ENCODE peak calls at places on chromosomes 5 and 9, in nine cellular contexts. I is left ventricle myocardium inferior, Y is left lung, D is AG09309, J is HCT116, A is transverse colon, S is AG04450, Q is GM12865, K is mammary epithelial cell. O is an unnamed sample.

GRCh38 chr9:129558063-129558550 is 62.8 kb downstream of the C9orf50 start:
- DNase-seq in K (no peak), I (no peak), S (no peak), Q (no peak), D (no peak), A (no peak), Y (no peak), J (no peak), O (no peak)

GRCh38 chr9:108478431-108478837 is 377.4 kb downstream of the ACTL7B start:
- DNase-seq in J (no peak), D (peak), I (no peak), A (peak), Q (peak), Y (peak), K (peak), S (peak), O (peak)

GRCh38 chr9:127915325-127915752 is 1.5 kb downstream of the ST6GALNAC4 start:
- DNase-seq in A (peak), J (no peak), Y (no peak), K (no peak), D (no peak), S (no peak), I (no peak), Q (peak), O (no peak)

GRCh38 chr5:139117342-139117884 is 80.8 kb downstream of the SIL1 start:
- DNase-seq in A (no peak), J (no peak), Y (no peak), S (no peak), I (no peak), K (no peak), D (no peak), Q (no peak), O (no peak)

GRCh38 chr9:127278372-127278771 is 13.8 kb downstream of the GARNL3 start:
- DNase-seq in A (no peak), S (no peak), K (peak), Y (no peak), I (no peak), D (no peak), J (no peak), Q (no peak), O (no peak)

GRCh38 chr9:137913771-137914767 is 36.5 kb downstream of the CACNA1B start:
- DNase-seq in K (no peak), J (no peak), Q (no peak), A (no peak), S (no peak), I (no peak), D (no peak), Y (no peak), O (no peak)

GRCh38 chr9:91898451-91899433 is 51.3 kb downstream of the ROR2 start:
- DNase-seq in A (peak), I (no peak), Y (no peak), J (no peak), D (no peak), S (no peak), K (no peak), Q (no peak), O (no peak)

GRCh38 chr5:154985126-154985525 is 28.4 kb upstream of the KIF4B start:
- DNase-seq in I (no peak), Y (no peak), J (no peak), S (no peak), Q (no peak), A (no peak), K (no peak), D (no peak), O (no peak)

GRCh38 chr5:42994285-42995151 is 45.6 kb downstream of the ANXA2R start:
- DNase-seq in A (peak), I (peak), S (peak), Q (peak), J (peak), K (peak), D (peak), Y (peak), O (no peak)

GRCh38 chr5:129137637-129138036 is 43.1 kb downstream of the ISOC1 start:
- DNase-seq in K (no peak), I (no peak), Q (no peak), J (no peak), A (no peak), S (no peak), D (no peak), Y (no peak), O (no peak)

GRCh38 chr5:180830253-180831138 is 27.9 kb upstream of the MGAT1 start:
- DNase-seq in K (peak), S (no peak), J (no peak), A (peak), D (no peak), I (peak), Y (peak), Q (peak), O (no peak)

GRCh38 chr5:121313886-121314285 is 537.8 kb upstream of the FTMT start:
- DNase-seq in K (no peak), A (no peak), I (no peak), J (no peak), D (no peak), S (no peak), Y (no peak), Q (no peak), O (no peak)

GRCh38 chr5:110413856-110414255 is 312.6 kb downstream of the TMEM232 start:
- DNase-seq in D (no peak), Y (no peak), K (no peak), A (no peak), S (no peak), I (no peak), J (no peak), Q (no peak), O (peak)

GRCh38 chr5:172148381-172148780 is 39.6 kb downstream of the STK10 start:
- DNase-seq in D (no peak), S (no peak), I (no peak), A (no peak), J (no peak), Q (no peak), K (no peak), Y (no peak), O (no peak)

GRCh38 chr5:181163487-181164075 is 16.2 kb downstream of the OR2V2 start:
- DNase-seq in J (no peak), K (no peak), S (no peak), Q (peak), Y (no peak), I (no peak), D (no peak), A (no peak), O (no peak)

GRCh38 chr5:157748740-157749461 is 5.4 kb downstream of the LSM11 start:
- DNase-seq in I (no peak), S (peak), A (no peak), J (no peak), Q (no peak), D (peak), Y (no peak), K (peak), O (peak)

GRCh38 chr5:137206030-137206715 is 293.0 kb downstream of the SPOCK1 start:
- DNase-seq in K (peak), Y (peak), S (no peak), Q (no peak), D (peak), J (no peak), I (no peak), A (no peak), O (no peak)
- TF ChIP-seq CTCF in K (no peak), Y (no peak), S (no peak), Q (no peak), D (peak), J (no peak), I (no peak), A (no peak), O (no peak)

DNA sequence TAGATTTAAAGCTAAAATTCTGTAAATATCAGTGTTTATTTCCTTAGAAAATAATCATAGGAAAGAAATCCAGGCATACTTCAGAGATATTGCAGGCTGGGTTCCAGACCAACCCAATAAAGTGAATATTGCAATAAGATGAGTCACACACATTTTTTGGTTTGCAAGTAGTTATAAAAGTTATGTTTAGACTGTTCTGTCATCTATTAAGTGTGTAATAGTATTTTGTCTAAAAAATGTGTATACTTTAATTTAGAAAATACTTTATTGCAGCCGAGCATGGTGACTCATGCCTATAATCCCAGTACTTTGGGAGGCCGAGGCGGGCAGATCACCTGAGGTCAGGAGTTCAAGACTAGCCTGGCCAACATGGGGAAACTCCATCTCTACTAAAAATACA is 6.9 kb upstream of the RIC1 start:
- DNase-seq in D (peak), J (no peak), Q (no peak), I (no peak), A (no peak), Y (no peak), K (peak), S (peak), O (peak)
- H3K4me3 ChIP-seq in D (no peak), J (no peak), Q (no peak), I (no peak), A (no peak), Y (no peak), K (no peak), S (no peak), O (no peak)

DNA sequence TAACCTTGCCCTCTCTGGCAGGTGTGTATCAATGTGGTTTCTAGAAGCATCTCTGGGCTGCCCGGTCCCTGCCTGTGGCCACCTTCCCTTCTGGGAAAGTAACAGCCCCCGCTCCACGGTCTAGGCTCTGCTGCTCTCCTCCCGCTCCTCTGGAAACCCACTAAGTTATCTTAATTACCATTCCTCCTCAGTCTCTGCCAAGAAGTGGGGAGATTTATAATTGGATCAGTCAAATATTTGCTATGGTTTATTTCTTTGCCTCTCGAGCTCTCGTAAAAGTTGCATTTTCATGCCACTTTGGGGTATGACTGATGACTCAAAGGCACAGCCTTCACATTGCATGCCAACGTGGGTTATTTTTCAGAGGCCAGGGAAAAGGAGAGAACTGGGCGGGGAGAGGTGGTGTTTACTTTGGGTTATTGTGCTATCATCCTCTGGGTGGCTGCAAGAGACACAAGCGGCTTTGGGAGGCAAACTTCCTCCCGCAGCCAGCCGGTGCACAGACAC is 205.3 kb upstream of the WWC1 start:
- DNase-seq in Y (no peak), A (peak), D (peak), Q (no peak), J (no peak), I (no peak), S (no peak), K (peak), O (peak)
- TF ChIP-seq CTCF in Y (no peak), A (peak), D (no peak), Q (no peak), J (no peak), I (no peak), S (no peak), K (no peak), O (peak)

DNA sequence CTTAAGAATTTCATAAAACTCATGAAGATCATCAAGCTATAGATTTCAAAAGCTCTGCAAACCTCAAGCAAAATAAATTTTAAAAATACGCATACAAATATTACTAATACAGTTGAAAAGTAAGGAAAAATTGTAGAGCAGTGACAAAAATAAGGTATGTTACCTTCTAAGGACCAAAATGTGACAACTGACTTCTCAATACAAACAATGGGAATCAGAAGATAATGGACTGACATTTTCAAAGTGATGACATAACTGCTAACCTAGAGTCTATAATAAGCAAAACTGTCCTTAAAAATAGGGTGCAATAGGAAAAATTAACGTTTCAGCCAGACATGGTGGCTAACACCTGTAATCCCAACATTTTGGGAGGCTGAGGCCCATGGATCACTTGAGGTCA is 27.1 kb downstream of the RMI1 start:
- DNase-seq in Q (no peak), A (no peak), Y (no peak), I (no peak), S (no peak), D (no peak), K (no peak), J (no peak), O (no peak)
- H3K4me3 ChIP-seq in Q (no peak), A (no peak), Y (no peak), I (no peak), S (no peak), D (no peak), K (no peak), J (no peak), O (no peak)

GRCh38 chr9:96069821-96070220 is 194.3 kb downstream of the ERCC6L2 start:
- DNase-seq in D (no peak), Q (no peak), A (no peak), J (no peak), S (no peak), K (no peak), I (no peak), Y (no peak), O (no peak)

GRCh38 chr9:96072930-96073329 is 197.4 kb downstream of the ERCC6L2 start:
- DNase-seq in I (no peak), A (no peak), Y (no peak), K (no peak), D (no peak), Q (no peak), J (no peak), S (no peak), O (no peak)

GRCh38 chr9:96073531-96074284 is 198.2 kb downstream of the ERCC6L2 start:
- DNase-seq in D (no peak), Y (no peak), J (no peak), A (no peak), S (no peak), I (no peak), Q (no peak), K (no peak), O (no peak)

GRCh38 chr9:96068511-96068910 is 193.0 kb downstream of the ERCC6L2 start:
- DNase-seq in I (no peak), K (no peak), Q (no peak), S (no peak), J (no peak), A (no peak), Y (no peak), D (no peak), O (no peak)

DNA sequence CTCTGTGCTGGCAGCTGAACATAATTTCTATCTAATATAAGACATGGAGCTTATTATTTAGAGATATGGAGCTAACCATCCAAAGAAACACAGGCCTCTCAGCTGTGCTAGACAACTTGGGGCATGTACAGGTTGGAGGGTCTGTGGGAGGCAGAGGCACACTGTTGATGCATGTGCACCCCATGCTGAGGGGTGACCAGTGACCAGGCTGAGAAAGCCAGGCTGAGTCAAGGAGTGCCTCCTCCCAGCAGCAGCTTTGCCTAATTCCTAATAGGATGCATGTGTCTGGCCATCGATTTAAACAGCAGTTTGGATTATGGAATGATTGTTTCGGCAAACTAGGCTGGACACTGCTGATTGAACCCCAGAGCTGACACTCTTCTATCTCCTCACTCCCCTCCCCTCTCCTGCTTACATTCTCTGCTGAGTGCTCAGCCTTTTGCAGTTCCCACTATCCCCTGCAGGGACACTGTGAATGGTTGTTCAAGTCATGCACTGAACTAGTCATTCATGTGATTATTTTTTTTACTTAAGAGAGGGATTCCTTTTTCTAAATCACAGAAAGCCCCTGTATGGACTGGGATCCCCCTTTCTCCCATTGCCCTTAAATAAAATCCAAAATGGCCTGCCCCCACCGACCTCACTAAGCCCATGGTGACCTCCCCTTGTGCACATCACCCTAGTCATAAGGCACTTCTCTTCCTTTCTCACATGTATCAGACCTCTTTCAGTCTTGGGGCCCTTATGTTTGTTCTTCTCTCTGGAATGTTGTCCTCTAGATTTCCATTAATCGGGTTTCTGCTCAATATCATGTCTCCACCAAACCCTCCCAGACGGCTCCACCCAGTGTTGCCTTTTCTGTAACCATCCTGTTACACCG is 196.0 kb downstream of the ERCC6L2 start:
- DNase-seq in J (peak), Q (peak), D (no peak), K (peak), I (no peak), S (no peak), A (no peak), Y (no peak), O (no peak)
- TF ChIP-seq CTCF in J (peak), Q (peak), D (peak), K (peak), I (peak), S (peak), A (peak), Y (peak), O (peak)

GRCh38 chr5:10601246-10602030 is 37.6 kb downstream of the ANKRD33B start:
- DNase-seq in A (peak), Y (peak), I (peak), J (peak), Q (peak), S (peak), D (peak), K (peak), O (no peak)
- H3K4me3 ChIP-seq in A (no peak), Y (no peak), I (peak), J (no peak), Q (peak), S (no peak), D (no peak), K (no peak), O (no peak)